ENCODE peak calls at places on chromosome 1, in eight cellular contexts. D, T, N, U, R, X, A and Y are unnamed samples.

GRCh38 chr1:67544921-67545320 is 114.7 kb upstream of the SERBP1 start:
- DNase-seq in D (no peak), T (no peak), N (no peak), U (no peak), R (no peak), X (no peak), A (no peak), Y (no peak)

GRCh38 chr1:227897704-227898438 is 49.9 kb downstream of the WNT9A start:
- DNase-seq in D (no peak), T (no peak), N (no peak), U (no peak), R (no peak), X (no peak), A (no peak), Y (peak)

GRCh38 chr1:82319526-82319925 is 518.8 kb downstream of the ADGRL2 start:
- DNase-seq in D (no peak), T (no peak), N (no peak), U (no peak), R (no peak), X (no peak), A (no peak), Y (no peak)

GRCh38 chr1:13513063-13513884 is 529 bp downstream of the LRRC38 start:
- DNase-seq in D (no peak), T (no peak), N (no peak), U (peak), R (no peak), X (no peak), A (no peak), Y (no peak)

GRCh38 chr1:207304710-207305151 is 16.7 kb upstream of the CD55 start:
- DNase-seq in D (peak), T (no peak), N (no peak), U (no peak), R (no peak), X (no peak), A (no peak), Y (no peak)

GRCh38 chr1:109134423-109134822 is 20.5 kb downstream of the ELAPOR1 start:
- DNase-seq in D (no peak), T (no peak), N (no peak), U (no peak), R (no peak), X (no peak), A (no peak), Y (no peak)

GRCh38 chr1:216554934-216555333 is 131.7 kb upstream of the USH2A start:
- DNase-seq in D (no peak), T (no peak), N (no peak), U (no peak), R (no peak), X (no peak), A (no peak), Y (no peak)

GRCh38 chr1:241611063-241611462 is 29.1 kb downstream of the CHML start:
- DNase-seq in D (peak), T (no peak), N (no peak), U (peak), R (peak), X (no peak), A (no peak), Y (no peak)

GRCh38 chr1:167911413-167911812 is 2.5 kb downstream of the ADCY10 start:
- DNase-seq in D (no peak), T (no peak), N (no peak), U (no peak), R (no peak), X (no peak), A (no peak), Y (no peak)

GRCh38 chr1:53025034-53025777 is 36.8 kb upstream of the PODN start:
- DNase-seq in D (no peak), T (peak), N (peak), U (peak), R (peak), X (no peak), A (no peak), Y (peak)

GRCh38 chr1:84598846-84599741 is 24.9 kb upstream of the CTBS start:
- DNase-seq in D (no peak), T (no peak), N (peak), U (no peak), R (peak), X (no peak), A (no peak), Y (no peak)

GRCh38 chr1:212791261-212791675 is 309 bp downstream of the NSL1 start:
- DNase-seq in D (peak), T (no peak), N (no peak), U (no peak), R (peak), X (no peak), A (no peak), Y (no peak)

GRCh38 chr1:58440696-58441095 is 105.8 kb downstream of the OMA1 start:
- DNase-seq in D (no peak), T (no peak), N (no peak), U (no peak), R (no peak), X (no peak), A (no peak), Y (no peak)

GRCh38 chr1:62433861-62434611 is 2.8 kb upstream of the USP1 start:
- DNase-seq in D (no peak), T (no peak), N (no peak), U (no peak), R (no peak), X (no peak), A (no peak), Y (no peak)

GRCh38 chr1:24635195-24635843 is 7.8 kb upstream of the SRRM1 start:
- DNase-seq in D (peak), T (no peak), N (no peak), U (peak), R (peak), X (no peak), A (peak), Y (no peak)

GRCh38 chr1:210239295-210240155 is 6.9 kb downstream of the SERTAD4 start:
- DNase-seq in D (peak), T (peak), N (no peak), U (peak), R (peak), X (peak), A (peak), Y (peak)

GRCh38 chr1:66217561-66217960 is 316.4 kb upstream of the SGIP1 start:
- DNase-seq in D (no peak), T (no peak), N (no peak), U (no peak), R (no peak), X (no peak), A (no peak), Y (no peak)

GRCh38 chr1:82225407-82226197 is 424.9 kb downstream of the ADGRL2 start:
- DNase-seq in D (no peak), T (peak), N (no peak), U (no peak), R (no peak), X (no peak), A (no peak), Y (no peak)

GRCh38 chr1:111888740-111889376 is 100.6 kb downstream of the KCND3 start:
- DNase-seq in D (no peak), T (no peak), N (no peak), U (no peak), R (no peak), X (no peak), A (no peak), Y (no peak)

GRCh38 chr1:98662354-98662665 is 789 bp downstream of the SNX7 start:
- DNase-seq in D (peak), T (no peak), N (no peak), U (no peak), R (no peak), X (no peak), A (peak), Y (no peak)

GRCh38 chr1:9710037-9710436 is 58.5 kb downstream of the PIK3CD start:
- DNase-seq in D (no peak), T (no peak), N (no peak), U (no peak), R (no peak), X (no peak), A (no peak), Y (no peak)

GRCh38 chr1:162310337-162310736 is 66.3 kb downstream of the SPATA46 start:
- DNase-seq in D (no peak), T (no peak), N (no peak), U (no peak), R (no peak), X (no peak), A (no peak), Y (no peak)

GRCh38 chr1:164587617-164588367 is 28.8 kb downstream of the PBX1 start:
- DNase-seq in D (no peak), T (no peak), N (no peak), U (no peak), R (no peak), X (no peak), A (no peak), Y (no peak)

GRCh38 chr1:171644805-171645483 is 7.5 kb downstream of the MYOC start:
- DNase-seq in D (peak), T (peak), N (peak), U (peak), R (no peak), X (peak), A (peak), Y (peak)

GRCh38 chr1:90534669-90535379 is 182.3 kb downstream of the BARHL2 start:
- DNase-seq in D (no peak), T (no peak), N (no peak), U (peak), R (no peak), X (no peak), A (no peak), Y (no peak)

GRCh38 chr1:219488275-219488674 is 124.6 kb downstream of the ZC3H11B start:
- DNase-seq in D (no peak), T (no peak), N (no peak), U (no peak), R (no peak), X (no peak), A (no peak), Y (no peak)